ENCODE peak calls at places on chromosomes 13 and 19, in four cellular contexts. C, H, X and E are unnamed samples.

GRCh38 chr19:8635422-8635821 is 5.0 kb downstream of the NFILZ start:
- DNase-seq in C (no peak), H (no peak), X (no peak), E (no peak)

GRCh38 chr13:51682691-51683090 is 98.4 kb downstream of the WDFY2 start:
- DNase-seq in C (no peak), H (no peak), X (no peak), E (no peak)

GRCh38 chr19:10927691-10928562 is 512 bp downstream of the YIPF2 start:
- DNase-seq in C (no peak), H (no peak), X (no peak), E (no peak)

GRCh38 chr13:49859568-49859967 is 67.1 kb upstream of the KPNA3 start:
- DNase-seq in C (no peak), H (no peak), X (no peak), E (no peak)

GRCh38 chr13:41621716-41622508 is 164.6 kb downstream of the RGCC start:
- DNase-seq in C (no peak), H (no peak), X (no peak), E (no peak)

GRCh38 chr13:52036037-52036436 is 11.5 kb downstream of the UTP14C start:
- DNase-seq in C (no peak), H (no peak), X (no peak), E (no peak)

GRCh38 chr19:10000171-10000826 is 10.0 kb downstream of the COL5A3 start:
- DNase-seq in C (peak), H (peak), X (peak), E (no peak)

GRCh38 chr13:43405457-43405856 is 381.3 kb downstream of the ENOX1 start:
- DNase-seq in C (no peak), H (no peak), X (no peak), E (no peak)

GRCh38 chr13:40164137-40164536 is 502.3 kb downstream of the FOXO1 start:
- DNase-seq in C (no peak), H (no peak), X (no peak), E (no peak)

GRCh38 chr13:99656092-99656745 is 154.9 kb downstream of the TM9SF2 start:
- DNase-seq in C (peak), H (peak), X (peak), E (peak)

GRCh38 chr19:13996928-13997636 is 9.0 kb downstream of the RFX1 start:
- DNase-seq in C (no peak), H (no peak), X (no peak), E (no peak)

GRCh38 chr19:4847190-4847973 is 15.9 kb upstream of the TICAM1 start:
- DNase-seq in C (no peak), H (no peak), X (no peak), E (no peak)

GRCh38 chr19:54218259-54218658 is 4.5 kb downstream of the LILRB3 start:
- DNase-seq in C (no peak), H (no peak), X (no peak), E (no peak)

GRCh38 chr13:105255472-105255871 is 1280.0 kb downstream of the EFNB2 start:
- DNase-seq in C (no peak), H (no peak), X (no peak), E (no peak)

GRCh38 chr19:8224394-8225145 is 15.4 kb downstream of the CERS4 start:
- DNase-seq in C (peak), H (no peak), X (no peak), E (peak)

GRCh38 chr13:24511019-24511823 is 1.4 kb downstream of the PARP4 start:
- DNase-seq in C (no peak), H (peak), X (peak), E (no peak)

GRCh38 chr19:18650048-18650435 is 13.2 kb downstream of the KLHL26 start:
- DNase-seq in C (peak), H (peak), X (no peak), E (no peak)

GRCh38 chr13:33639158-33639557 is 178.8 kb upstream of the RFC3 start:
- DNase-seq in C (peak), H (peak), X (no peak), E (no peak)

GRCh38 chr19:17716309-17716929 is 2.9 kb upstream of the MAP1S start:
- DNase-seq in C (no peak), H (no peak), X (no peak), E (no peak)

GRCh38 chr13:20494656-20495055 is 31.0 kb downstream of the CRYL1 start:
- DNase-seq in C (no peak), H (no peak), X (no peak), E (no peak)

GRCh38 chr13:50123862-50124535 is 108.8 kb downstream of the KCNRG start:
- DNase-seq in C (peak), H (peak), X (no peak), E (peak)

GRCh38 chr13:113275387-113275786 is 21.7 kb upstream of the LAMP1 start:
- DNase-seq in C (peak), H (peak), X (no peak), E (no peak)

GRCh38 chr19:1449467-1450442 is at the start of gene APC2:
- DNase-seq in C (no peak), H (no peak), X (no peak), E (no peak)

GRCh38 chr13:21328201-21328600 is 130.9 kb downstream of the ZDHHC20 start:
- DNase-seq in C (no peak), H (no peak), X (no peak), E (no peak)

GRCh38 chr13:112182831-112183543 is 116.0 kb downstream of the SOX1 start:
- DNase-seq in C (no peak), H (no peak), X (no peak), E (no peak)

GRCh38 chr19:28483197-28483596 is 729.8 kb downstream of the UQCRFS1 start:
- DNase-seq in C (no peak), H (no peak), X (no peak), E (no peak)

GRCh38 chr19:38648789-38649304 is 1.4 kb downstream of the ACTN4 start:
- DNase-seq in C (no peak), H (no peak), X (no peak), E (no peak)

GRCh38 chr19:48613852-48614435 is 932 bp downstream of the FAM83E start:
- DNase-seq in C (no peak), H (no peak), X (no peak), E (no peak)

GRCh38 chr13:98576215-98576945 is 527 bp downstream of the STK24 start:
- DNase-seq in C (peak), H (no peak), X (no peak), E (no peak)